ENCODE peak calls at places on chromosomes 3 and 15, in four cellular contexts. Z is SJCRH30; R is activated naive CD4-positive, alpha-beta T cell treated with anti-CD3 and anti-CD28 coated beads, Interleukin-2, amount 50 U/mL, for 72 hours; O is NCI-H524. H is an unnamed sample.

GRCh38 chr3:102156426-102156825 is 278.4 kb upstream of the ZPLD1 start:
- DNase-seq in O (no peak), Z (no peak), R (no peak), H (no peak)

GRCh38 chr15:63672369-63672768 is 75.2 kb downstream of the FBXL22 start:
- DNase-seq in O (no peak), R (no peak), Z (no peak), H (no peak)

GRCh38 chr3:186070123-186070522 is 38.8 kb downstream of the ETV5 start:
- DNase-seq in O (no peak), R (no peak), Z (no peak), H (no peak)

GRCh38 chr3:22399566-22399965 is 648.6 kb upstream of the ZNF385D start:
- DNase-seq in O (peak; percentile 33), R (no peak), Z (no peak), H (no peak)

GRCh38 chr3:111676177-111677021 is 81.3 kb upstream of the ZBED2 start:
- DNase-seq in R (peak; percentile 57), O (peak; percentile 35), Z (no peak), H (no peak)

GRCh38 chr3:27637346-27638000 is 84.7 kb downstream of the EOMES start:
- DNase-seq in O (no peak), Z (no peak), R (no peak), H (no peak)

GRCh38 chr3:52446631-52447511 is 2.0 kb upstream of the SEMA3G start:
- DNase-seq in R (peak; percentile 69), O (peak; percentile 65), Z (peak; percentile 69), H (peak; percentile 35)

GRCh38 chr3:70156808-70157207 is 155.6 kb downstream of the MDFIC2 start:
- DNase-seq in O (no peak), R (no peak), Z (no peak), H (no peak)

GRCh38 chr15:52140646-52141045 is 28.1 kb upstream of the BCL2L10 start:
- DNase-seq in R (no peak), Z (no peak), O (no peak), H (no peak)

GRCh38 chr3:194736896-194737600 is 51.4 kb downstream of the FAM43A start:
- DNase-seq in Z (no peak), O (no peak), R (no peak), H (no peak)

GRCh38 chr3:50003766-50004278 is 63.9 kb downstream of the RBM6 start:
- DNase-seq in R (no peak), O (peak; percentile 3), Z (no peak), H (no peak)

GRCh38 chr15:52527898-52528464 is 699 bp downstream of the MYO5A start:
- DNase-seq in R (no peak), Z (peak; percentile 17), O (peak; percentile 74), H (no peak)

GRCh38 chr3:58414538-58415197 is 19.0 kb downstream of the PDHB start:
- DNase-seq in R (no peak), Z (peak; percentile 11), O (peak; percentile 62), H (no peak)

GRCh38 chr3:43784640-43785011 is 93.9 kb downstream of the ABHD5 start:
- DNase-seq in O (no peak), R (peak; percentile 7), Z (no peak), H (no peak)

GRCh38 chr3:114671741-114672510 is 378.1 kb downstream of the TIGIT start:
- DNase-seq in Z (no peak), R (no peak), O (no peak), H (no peak)

GRCh38 chr15:53658827-53659226 is 100.6 kb downstream of the WDR72 start:
- DNase-seq in O (peak; percentile 94), R (no peak), Z (no peak), H (no peak)

H was measured in stimulated activated CD8-positive, alpha-beta memory T cell treated with anti-CD3 and anti-CD28 coated beads, Interleukin-15, amount 100 ng/mL, for 24 hours.